ENCODE peak calls at places on chromosomes 3 and 15, in nine cellular contexts. One of them, this sample, is unnamed.

GRCh38 chr3:49769516-49769915 is 16.8 kb downstream of the IP6K1 start:
- DNase-seq in cardiac fibroblast: peak
- DNase-seq in NCI-H460: no peak
- DNase-seq in NCI-H524: no peak
- DNase-seq in AG04450: no peak
- DNase-seq in dermis blood vessel endothelial cell: no peak
- DNase-seq in upper lobe of left lung: no peak
- DNase-seq in Panc1: no peak
- DNase-seq in A549: no peak
- DNase-seq in this sample: no peak

GRCh38 chr15:68480296-68480695 is 48.3 kb upstream of the ITGA11 start:
- DNase-seq in dermis blood vessel endothelial cell: no peak
- DNase-seq in NCI-H524: no peak
- DNase-seq in cardiac fibroblast: no peak
- DNase-seq in Panc1: no peak
- DNase-seq in upper lobe of left lung: no peak
- DNase-seq in A549: no peak
- DNase-seq in NCI-H460: no peak
- DNase-seq in AG04450: no peak
- DNase-seq in this sample: no peak

GRCh38 chr3:124422805-124423204 is 307.4 kb upstream of the UMPS start:
- DNase-seq in cardiac fibroblast: no peak
- DNase-seq in NCI-H524: no peak
- DNase-seq in upper lobe of left lung: no peak
- DNase-seq in Panc1: no peak
- DNase-seq in NCI-H460: no peak
- DNase-seq in AG04450: no peak
- DNase-seq in dermis blood vessel endothelial cell: no peak
- DNase-seq in A549: no peak
- DNase-seq in this sample: no peak

GRCh38 chr3:170130532-170130931 is 51.0 kb downstream of the PHC3 start:
- DNase-seq in NCI-H524: no peak
- DNase-seq in A549: no peak
- DNase-seq in cardiac fibroblast: no peak
- DNase-seq in NCI-H460: peak
- DNase-seq in upper lobe of left lung: no peak
- DNase-seq in dermis blood vessel endothelial cell: no peak
- DNase-seq in Panc1: no peak
- DNase-seq in AG04450: no peak
- DNase-seq in this sample: no peak

GRCh38 chr15:43769584-43770228 is 7.1 kb downstream of the ELL3 start:
- DNase-seq in dermis blood vessel endothelial cell: peak
- DNase-seq in upper lobe of left lung: no peak
- DNase-seq in cardiac fibroblast: peak
- DNase-seq in Panc1: peak
- DNase-seq in AG04450: peak
- DNase-seq in NCI-H524: peak
- DNase-seq in A549: peak
- DNase-seq in NCI-H460: peak
- DNase-seq in this sample: peak

GRCh38 chr3:110164632-110165240 is 827.4 kb upstream of the DPPA4 start:
- DNase-seq in upper lobe of left lung: no peak
- DNase-seq in cardiac fibroblast: no peak
- DNase-seq in NCI-H460: no peak
- DNase-seq in Panc1: no peak
- DNase-seq in A549: no peak
- DNase-seq in AG04450: no peak
- DNase-seq in dermis blood vessel endothelial cell: no peak
- DNase-seq in NCI-H524: no peak
- DNase-seq in this sample: no peak

GRCh38 chr3:120349819-120350125 is 618 bp upstream of the LRRC58 start:
- DNase-seq in NCI-H524: peak
- DNase-seq in dermis blood vessel endothelial cell: no peak
- DNase-seq in NCI-H460: no peak
- DNase-seq in cardiac fibroblast: no peak
- DNase-seq in AG04450: no peak
- DNase-seq in Panc1: no peak
- DNase-seq in A549: peak
- DNase-seq in upper lobe of left lung: no peak
- DNase-seq in this sample: no peak

GRCh38 chr3:186287723-186288122 is 74.3 kb downstream of the DGKG start:
- DNase-seq in NCI-H460: no peak
- DNase-seq in Panc1: no peak
- DNase-seq in NCI-H524: no peak
- DNase-seq in cardiac fibroblast: peak
- DNase-seq in A549: no peak
- DNase-seq in dermis blood vessel endothelial cell: no peak
- DNase-seq in upper lobe of left lung: no peak
- DNase-seq in AG04450: peak
- DNase-seq in this sample: peak

GRCh38 chr3:52931328-52931727 is 34.0 kb upstream of the STIMATE start:
- DNase-seq in cardiac fibroblast: no peak
- DNase-seq in NCI-H524: no peak
- DNase-seq in AG04450: no peak
- DNase-seq in upper lobe of left lung: no peak
- DNase-seq in Panc1: no peak
- DNase-seq in dermis blood vessel endothelial cell: no peak
- DNase-seq in NCI-H460: no peak
- DNase-seq in A549: no peak
- DNase-seq in this sample: no peak

GRCh38 chr3:127438951-127439350 is 151.1 kb upstream of the PRR20G start:
- DNase-seq in dermis blood vessel endothelial cell: no peak
- DNase-seq in NCI-H524: no peak
- DNase-seq in A549: no peak
- DNase-seq in NCI-H460: no peak
- DNase-seq in Panc1: no peak
- DNase-seq in AG04450: no peak
- DNase-seq in cardiac fibroblast: no peak
- DNase-seq in upper lobe of left lung: no peak
- DNase-seq in this sample: no peak

GRCh38 chr3:12999147-13000140 is 73.8 kb downstream of the IQSEC1 start:
- DNase-seq in A549: no peak
- DNase-seq in dermis blood vessel endothelial cell: no peak
- DNase-seq in cardiac fibroblast: no peak
- DNase-seq in NCI-H460: no peak
- DNase-seq in upper lobe of left lung: peak
- DNase-seq in AG04450: no peak
- DNase-seq in Panc1: no peak
- DNase-seq in NCI-H524: no peak
- DNase-seq in this sample: no peak

GRCh38 chr3:180633722-180634121 is 31.8 kb downstream of the TTC14 start:
- DNase-seq in NCI-H460: no peak
- DNase-seq in upper lobe of left lung: peak
- DNase-seq in A549: no peak
- DNase-seq in dermis blood vessel endothelial cell: no peak
- DNase-seq in Panc1: no peak
- DNase-seq in cardiac fibroblast: no peak
- DNase-seq in AG04450: no peak
- DNase-seq in NCI-H524: no peak
- DNase-seq in this sample: no peak

GRCh38 chr15:55276324-55276723 is 13.3 kb downstream of the RAB27A start:
- DNase-seq in upper lobe of left lung: no peak
- DNase-seq in dermis blood vessel endothelial cell: no peak
- DNase-seq in NCI-H524: no peak
- DNase-seq in Panc1: no peak
- DNase-seq in AG04450: no peak
- DNase-seq in A549: no peak
- DNase-seq in NCI-H460: no peak
- DNase-seq in cardiac fibroblast: no peak
- DNase-seq in this sample: no peak

GRCh38 chr15:59401810-59402569 is 29.3 kb upstream of the MYO1E start:
- DNase-seq in upper lobe of left lung: no peak
- DNase-seq in A549: no peak
- DNase-seq in dermis blood vessel endothelial cell: no peak
- DNase-seq in cardiac fibroblast: no peak
- DNase-seq in Panc1: no peak
- DNase-seq in NCI-H460: no peak
- DNase-seq in NCI-H524: no peak
- DNase-seq in AG04450: no peak
- DNase-seq in this sample: no peak

GRCh38 chr3:98901032-98901464 is 447 bp downstream of the DCBLD2 start:
- DNase-seq in dermis blood vessel endothelial cell: peak
- DNase-seq in AG04450: no peak
- DNase-seq in Panc1: no peak
- DNase-seq in NCI-H524: peak
- DNase-seq in NCI-H460: peak
- DNase-seq in A549: no peak
- DNase-seq in upper lobe of left lung: peak
- DNase-seq in cardiac fibroblast: peak
- DNase-seq in this sample: no peak

GRCh38 chr3:127531821-127532220 is 58.7 kb downstream of the TPRA1 start:
- DNase-seq in NCI-H460: no peak
- DNase-seq in AG04450: no peak
- DNase-seq in upper lobe of left lung: no peak
- DNase-seq in A549: no peak
- DNase-seq in NCI-H524: no peak
- DNase-seq in cardiac fibroblast: no peak
- DNase-seq in dermis blood vessel endothelial cell: no peak
- DNase-seq in Panc1: no peak
- DNase-seq in this sample: no peak

GRCh38 chr3:58150800-58151199 is 60.0 kb downstream of the DNASE1L3 start:
- DNase-seq in A549: no peak
- DNase-seq in AG04450: no peak
- DNase-seq in cardiac fibroblast: no peak
- DNase-seq in NCI-H460: no peak
- DNase-seq in NCI-H524: no peak
- DNase-seq in upper lobe of left lung: no peak
- DNase-seq in Panc1: no peak
- DNase-seq in dermis blood vessel endothelial cell: no peak
- DNase-seq in this sample: peak

GRCh38 chr3:141796436-141797166 is 33.4 kb downstream of the GRK7 start:
- DNase-seq in AG04450: no peak
- DNase-seq in NCI-H524: no peak
- DNase-seq in Panc1: no peak
- DNase-seq in NCI-H460: no peak
- DNase-seq in upper lobe of left lung: peak
- DNase-seq in A549: no peak
- DNase-seq in dermis blood vessel endothelial cell: peak
- DNase-seq in cardiac fibroblast: peak
- DNase-seq in this sample: peak

GRCh38 chr15:64893481-64894394 is 18.0 kb upstream of the ANKDD1A start:
- DNase-seq in NCI-H524: no peak
- DNase-seq in upper lobe of left lung: peak
- DNase-seq in dermis blood vessel endothelial cell: peak
- DNase-seq in cardiac fibroblast: peak
- DNase-seq in NCI-H460: no peak
- DNase-seq in AG04450: peak
- DNase-seq in Panc1: no peak
- DNase-seq in A549: no peak
- DNase-seq in this sample: peak

GRCh38 chr15:70091649-70092461 is 5.9 kb downstream of the TLE3 start:
- DNase-seq in cardiac fibroblast: peak
- DNase-seq in A549: no peak
- DNase-seq in AG04450: no peak
- DNase-seq in Panc1: no peak
- DNase-seq in NCI-H460: no peak
- DNase-seq in upper lobe of left lung: no peak
- DNase-seq in dermis blood vessel endothelial cell: peak
- DNase-seq in NCI-H524: peak
- DNase-seq in this sample: peak

GRCh38 chr3:38016410-38016809 is 13.0 kb downstream of the PLCD1 start:
- DNase-seq in NCI-H524: no peak
- DNase-seq in dermis blood vessel endothelial cell: no peak
- DNase-seq in Panc1: no peak
- DNase-seq in A549: no peak
- DNase-seq in cardiac fibroblast: no peak
- DNase-seq in AG04450: no peak
- DNase-seq in NCI-H460: no peak
- DNase-seq in upper lobe of left lung: no peak
- DNase-seq in this sample: no peak

GRCh38 chr3:119293761-119294401 is at the start of gene ARHGAP31:
- DNase-seq in NCI-H460: no peak
- DNase-seq in cardiac fibroblast: peak
- DNase-seq in dermis blood vessel endothelial cell: peak
- DNase-seq in upper lobe of left lung: peak
- DNase-seq in A549: peak
- DNase-seq in NCI-H524: peak
- DNase-seq in AG04450: peak
- DNase-seq in Panc1: no peak
- DNase-seq in this sample: peak

GRCh38 chr15:67914537-67915373 is 74.9 kb upstream of the RNU6-1 start:
- DNase-seq in dermis blood vessel endothelial cell: no peak
- DNase-seq in upper lobe of left lung: no peak
- DNase-seq in cardiac fibroblast: no peak
- DNase-seq in NCI-H524: no peak
- DNase-seq in A549: peak
- DNase-seq in AG04450: no peak
- DNase-seq in Panc1: peak
- DNase-seq in NCI-H460: peak
- DNase-seq in this sample: peak

GRCh38 chr3:15899438-15899837 is 101.7 kb upstream of the ANKRD28 start:
- DNase-seq in NCI-H460: no peak
- DNase-seq in upper lobe of left lung: no peak
- DNase-seq in AG04450: peak
- DNase-seq in A549: no peak
- DNase-seq in cardiac fibroblast: peak
- DNase-seq in NCI-H524: peak
- DNase-seq in Panc1: no peak
- DNase-seq in dermis blood vessel endothelial cell: peak
- DNase-seq in this sample: peak

GRCh38 chr3:108106031-108106430 is 15.2 kb upstream of the CD47 start:
- DNase-seq in NCI-H524: no peak
- DNase-seq in dermis blood vessel endothelial cell: no peak
- DNase-seq in Panc1: no peak
- DNase-seq in upper lobe of left lung: no peak
- DNase-seq in A549: no peak
- DNase-seq in AG04450: no peak
- DNase-seq in cardiac fibroblast: peak
- DNase-seq in NCI-H460: no peak
- DNase-seq in this sample: peak

GRCh38 chr3:69407908-69408307 is 22.0 kb upstream of the FRMD4B start:
- DNase-seq in Panc1: no peak
- DNase-seq in dermis blood vessel endothelial cell: no peak
- DNase-seq in cardiac fibroblast: no peak
- DNase-seq in AG04450: no peak
- DNase-seq in A549: no peak
- DNase-seq in NCI-H524: no peak
- DNase-seq in NCI-H460: no peak
- DNase-seq in upper lobe of left lung: no peak
- DNase-seq in this sample: no peak

GRCh38 chr15:39323157-39323556 is 257.7 kb upstream of the THBS1 start:
- DNase-seq in NCI-H460: no peak
- DNase-seq in cardiac fibroblast: no peak
- DNase-seq in NCI-H524: no peak
- DNase-seq in upper lobe of left lung: no peak
- DNase-seq in Panc1: no peak
- DNase-seq in A549: no peak
- DNase-seq in dermis blood vessel endothelial cell: no peak
- DNase-seq in AG04450: no peak
- DNase-seq in this sample: no peak

GRCh38 chr3:184039414-184039813 is 7.9 kb downstream of the HTR3D start:
- DNase-seq in AG04450: no peak
- DNase-seq in NCI-H460: no peak
- DNase-seq in upper lobe of left lung: no peak
- DNase-seq in A549: no peak
- DNase-seq in dermis blood vessel endothelial cell: no peak
- DNase-seq in Panc1: no peak
- DNase-seq in cardiac fibroblast: no peak
- DNase-seq in NCI-H524: peak
- DNase-seq in this sample: peak

GRCh38 chr3:190618349-190619030 is 104.6 kb downstream of the IL1RAP start:
- DNase-seq in Panc1: no peak
- DNase-seq in A549: no peak
- DNase-seq in NCI-H460: no peak
- DNase-seq in upper lobe of left lung: no peak
- DNase-seq in cardiac fibroblast: peak
- DNase-seq in NCI-H524: no peak
- DNase-seq in AG04450: no peak
- DNase-seq in dermis blood vessel endothelial cell: peak
- DNase-seq in this sample: no peak

This sample was measured in astrocyte.